ENCODE peak calls at places on chromosomes 3 and 15, in seven cellular contexts. One of them, this sample, is unnamed.

GRCh38 chr3:138915503-138916498 is 31.1 kb downstream of the FOXL2 start:
- DNase-seq in Panc1: peak
- DNase-seq in astrocyte of the spinal cord: peak
- DNase-seq in AG09319: peak
- DNase-seq in brain microvascular endothelial cell: peak
- DNase-seq in GM12865: peak
- DNase-seq in GM06990: peak
- DNase-seq in this sample: peak

GRCh38 chr3:155302476-155302875 is 9.0 kb upstream of the STRIT1 start:
- DNase-seq in Panc1: no peak
- DNase-seq in astrocyte of the spinal cord: peak
- DNase-seq in AG09319: no peak
- DNase-seq in brain microvascular endothelial cell: peak
- DNase-seq in GM12865: no peak
- DNase-seq in GM06990: no peak
- DNase-seq in this sample: no peak

GRCh38 chr3:11929531-11929930 is 74.7 kb upstream of the SYN2 start:
- DNase-seq in Panc1: no peak
- DNase-seq in astrocyte of the spinal cord: no peak
- DNase-seq in AG09319: no peak
- DNase-seq in brain microvascular endothelial cell: no peak
- DNase-seq in GM12865: no peak
- DNase-seq in GM06990: no peak
- DNase-seq in this sample: no peak

GRCh38 chr3:132321321-132321720 is 4.1 kb downstream of the ACP3 start:
- DNase-seq in Panc1: no peak
- DNase-seq in astrocyte of the spinal cord: peak
- DNase-seq in AG09319: no peak
- DNase-seq in brain microvascular endothelial cell: no peak
- DNase-seq in GM12865: no peak
- DNase-seq in GM06990: no peak
- DNase-seq in this sample: no peak

GRCh38 chr3:161349529-161350278 is 21.6 kb downstream of the SPTSSB start:
- DNase-seq in Panc1: no peak
- DNase-seq in astrocyte of the spinal cord: peak
- DNase-seq in AG09319: peak
- DNase-seq in brain microvascular endothelial cell: peak
- DNase-seq in GM12865: peak
- DNase-seq in GM06990: no peak
- DNase-seq in this sample: no peak

GRCh38 chr3:15360786-15361493 is 28.6 kb upstream of the SH3BP5 start:
- DNase-seq in Panc1: no peak
- DNase-seq in astrocyte of the spinal cord: peak
- DNase-seq in AG09319: no peak
- DNase-seq in brain microvascular endothelial cell: peak
- DNase-seq in GM12865: peak
- DNase-seq in GM06990: peak
- DNase-seq in this sample: no peak

GRCh38 chr15:72168131-72168825 is 29.3 kb downstream of the GRAMD2A start:
- DNase-seq in Panc1: no peak
- DNase-seq in astrocyte of the spinal cord: peak
- DNase-seq in AG09319: no peak
- DNase-seq in brain microvascular endothelial cell: peak
- DNase-seq in GM12865: no peak
- DNase-seq in GM06990: no peak
- DNase-seq in this sample: no peak

GRCh38 chr3:86702381-86702958 is 288.5 kb downstream of the VGLL3 start:
- DNase-seq in Panc1: no peak
- DNase-seq in astrocyte of the spinal cord: peak
- DNase-seq in AG09319: no peak
- DNase-seq in brain microvascular endothelial cell: no peak
- DNase-seq in GM12865: peak
- DNase-seq in GM06990: no peak
- DNase-seq in this sample: peak

GRCh38 chr3:36729204-36730056 is 34.9 kb downstream of the DCLK3 start:
- DNase-seq in Panc1: peak
- DNase-seq in astrocyte of the spinal cord: peak
- DNase-seq in AG09319: peak
- DNase-seq in brain microvascular endothelial cell: peak
- DNase-seq in GM12865: peak
- DNase-seq in GM06990: no peak
- DNase-seq in this sample: peak

GRCh38 chr3:33047842-33048834 is 48.8 kb downstream of the GLB1 start:
- DNase-seq in Panc1: no peak
- DNase-seq in astrocyte of the spinal cord: no peak
- DNase-seq in AG09319: no peak
- DNase-seq in brain microvascular endothelial cell: no peak
- DNase-seq in GM12865: peak
- DNase-seq in GM06990: peak
- DNase-seq in this sample: no peak

GRCh38 chr3:16801698-16802097 is 83.1 kb upstream of the PLCL2 start:
- DNase-seq in Panc1: no peak
- DNase-seq in astrocyte of the spinal cord: no peak
- DNase-seq in AG09319: no peak
- DNase-seq in brain microvascular endothelial cell: no peak
- DNase-seq in GM12865: peak
- DNase-seq in GM06990: no peak
- DNase-seq in this sample: no peak

GRCh38 chr3:192835818-192836468 is 81.7 kb downstream of the MB21D2 start:
- DNase-seq in Panc1: no peak
- DNase-seq in astrocyte of the spinal cord: peak
- DNase-seq in AG09319: no peak
- DNase-seq in brain microvascular endothelial cell: peak
- DNase-seq in GM12865: peak
- DNase-seq in GM06990: no peak
- DNase-seq in this sample: no peak

GRCh38 chr15:70875001-70875782 is 17.0 kb downstream of the THAP10 start:
- DNase-seq in Panc1: no peak
- DNase-seq in astrocyte of the spinal cord: peak
- DNase-seq in AG09319: no peak
- DNase-seq in brain microvascular endothelial cell: no peak
- DNase-seq in GM12865: no peak
- DNase-seq in GM06990: no peak
- DNase-seq in this sample: no peak

GRCh38 chr15:83605595-83605994 is 48.3 kb upstream of the ADAMTSL3 start:
- DNase-seq in Panc1: no peak
- DNase-seq in astrocyte of the spinal cord: no peak
- DNase-seq in AG09319: no peak
- DNase-seq in brain microvascular endothelial cell: no peak
- DNase-seq in GM12865: no peak
- DNase-seq in GM06990: no peak
- DNase-seq in this sample: no peak

GRCh38 chr3:127412578-127413317 is 124.9 kb upstream of the PRR20G start:
- DNase-seq in Panc1: no peak
- DNase-seq in astrocyte of the spinal cord: no peak
- DNase-seq in AG09319: no peak
- DNase-seq in brain microvascular endothelial cell: no peak
- DNase-seq in GM12865: no peak
- DNase-seq in GM06990: no peak
- DNase-seq in this sample: no peak

GRCh38 chr3:23776352-23776891 is 29.3 kb upstream of the UBE2E1 start:
- DNase-seq in Panc1: no peak
- DNase-seq in astrocyte of the spinal cord: peak
- DNase-seq in AG09319: peak
- DNase-seq in brain microvascular endothelial cell: peak
- DNase-seq in GM12865: no peak
- DNase-seq in GM06990: no peak
- DNase-seq in this sample: no peak

GRCh38 chr15:32738677-32739076 is 20.9 kb downstream of the GREM1 start:
- DNase-seq in Panc1: no peak
- DNase-seq in astrocyte of the spinal cord: no peak
- DNase-seq in AG09319: no peak
- DNase-seq in brain microvascular endothelial cell: no peak
- DNase-seq in GM12865: no peak
- DNase-seq in GM06990: no peak
- DNase-seq in this sample: no peak

GRCh38 chr15:81311834-81312459 is 12.0 kb downstream of the STARD5 start:
- DNase-seq in Panc1: no peak
- DNase-seq in astrocyte of the spinal cord: peak
- DNase-seq in AG09319: no peak
- DNase-seq in brain microvascular endothelial cell: no peak
- DNase-seq in GM12865: no peak
- DNase-seq in GM06990: no peak
- DNase-seq in this sample: peak

GRCh38 chr3:140206196-140207040 is 271.4 kb downstream of the CLSTN2 start:
- DNase-seq in Panc1: no peak
- DNase-seq in astrocyte of the spinal cord: peak
- DNase-seq in AG09319: peak
- DNase-seq in brain microvascular endothelial cell: peak
- DNase-seq in GM12865: peak
- DNase-seq in GM06990: no peak
- DNase-seq in this sample: no peak

GRCh38 chr15:51051776-51052175 is 42.9 kb downstream of the TNFAIP8L3 start:
- DNase-seq in Panc1: no peak
- DNase-seq in astrocyte of the spinal cord: peak
- DNase-seq in AG09319: no peak
- DNase-seq in brain microvascular endothelial cell: no peak
- DNase-seq in GM12865: no peak
- DNase-seq in GM06990: no peak
- DNase-seq in this sample: no peak

GRCh38 chr3:152419748-152420147 is 151.0 kb downstream of the MBNL1 start:
- DNase-seq in Panc1: no peak
- DNase-seq in astrocyte of the spinal cord: no peak
- DNase-seq in AG09319: no peak
- DNase-seq in brain microvascular endothelial cell: no peak
- DNase-seq in GM12865: no peak
- DNase-seq in GM06990: no peak
- DNase-seq in this sample: no peak
- TF ChIP-seq CTCF in Panc1: no peak
- TF ChIP-seq CTCF in astrocyte of the spinal cord: no peak
- TF ChIP-seq CTCF in AG09319: no peak
- TF ChIP-seq CTCF in brain microvascular endothelial cell: no peak
- TF ChIP-seq CTCF in GM12865: no peak
- TF ChIP-seq CTCF in GM06990: no peak
- TF ChIP-seq CTCF in this sample: no peak

GRCh38 chr3:51975857-51976549 is 1.1 kb downstream of the ABHD14A start:
- DNase-seq in Panc1: no peak
- DNase-seq in astrocyte of the spinal cord: peak
- DNase-seq in AG09319: no peak
- DNase-seq in brain microvascular endothelial cell: peak
- DNase-seq in GM12865: peak
- DNase-seq in GM06990: peak
- DNase-seq in this sample: no peak

GRCh38 chr3:51978143-51978502 is 3.3 kb downstream of the ABHD14A start:
- DNase-seq in Panc1: no peak
- DNase-seq in astrocyte of the spinal cord: no peak
- DNase-seq in AG09319: no peak
- DNase-seq in brain microvascular endothelial cell: no peak
- DNase-seq in GM12865: no peak
- DNase-seq in GM06990: no peak
- DNase-seq in this sample: no peak

GRCh38 chr3:51980253-51980652 is 3.1 kb upstream of the ACY1 start:
- DNase-seq in Panc1: no peak
- DNase-seq in astrocyte of the spinal cord: no peak
- DNase-seq in AG09319: no peak
- DNase-seq in brain microvascular endothelial cell: no peak
- DNase-seq in GM12865: no peak
- DNase-seq in GM06990: no peak
- DNase-seq in this sample: no peak

GRCh38 chr3:51974963-51975856 is at the start of gene ABHD14A:
- DNase-seq in Panc1: no peak
- DNase-seq in astrocyte of the spinal cord: peak
- DNase-seq in AG09319: no peak
- DNase-seq in brain microvascular endothelial cell: no peak
- DNase-seq in GM12865: peak
- DNase-seq in GM06990: peak
- DNase-seq in this sample: peak

GRCh38 chr3:51977449-51978142 is 2.7 kb downstream of the ABHD14A start:
- DNase-seq in Panc1: no peak
- DNase-seq in astrocyte of the spinal cord: no peak
- DNase-seq in AG09319: no peak
- DNase-seq in brain microvascular endothelial cell: no peak
- DNase-seq in GM12865: no peak
- DNase-seq in GM06990: no peak
- DNase-seq in this sample: no peak
- TF ChIP-seq CTCF in Panc1: no peak
- TF ChIP-seq CTCF in astrocyte of the spinal cord: no peak
- TF ChIP-seq CTCF in AG09319: no peak
- TF ChIP-seq CTCF in brain microvascular endothelial cell: no peak
- TF ChIP-seq CTCF in GM12865: no peak
- TF ChIP-seq CTCF in GM06990: no peak
- TF ChIP-seq CTCF in this sample: no peak

DNA sequence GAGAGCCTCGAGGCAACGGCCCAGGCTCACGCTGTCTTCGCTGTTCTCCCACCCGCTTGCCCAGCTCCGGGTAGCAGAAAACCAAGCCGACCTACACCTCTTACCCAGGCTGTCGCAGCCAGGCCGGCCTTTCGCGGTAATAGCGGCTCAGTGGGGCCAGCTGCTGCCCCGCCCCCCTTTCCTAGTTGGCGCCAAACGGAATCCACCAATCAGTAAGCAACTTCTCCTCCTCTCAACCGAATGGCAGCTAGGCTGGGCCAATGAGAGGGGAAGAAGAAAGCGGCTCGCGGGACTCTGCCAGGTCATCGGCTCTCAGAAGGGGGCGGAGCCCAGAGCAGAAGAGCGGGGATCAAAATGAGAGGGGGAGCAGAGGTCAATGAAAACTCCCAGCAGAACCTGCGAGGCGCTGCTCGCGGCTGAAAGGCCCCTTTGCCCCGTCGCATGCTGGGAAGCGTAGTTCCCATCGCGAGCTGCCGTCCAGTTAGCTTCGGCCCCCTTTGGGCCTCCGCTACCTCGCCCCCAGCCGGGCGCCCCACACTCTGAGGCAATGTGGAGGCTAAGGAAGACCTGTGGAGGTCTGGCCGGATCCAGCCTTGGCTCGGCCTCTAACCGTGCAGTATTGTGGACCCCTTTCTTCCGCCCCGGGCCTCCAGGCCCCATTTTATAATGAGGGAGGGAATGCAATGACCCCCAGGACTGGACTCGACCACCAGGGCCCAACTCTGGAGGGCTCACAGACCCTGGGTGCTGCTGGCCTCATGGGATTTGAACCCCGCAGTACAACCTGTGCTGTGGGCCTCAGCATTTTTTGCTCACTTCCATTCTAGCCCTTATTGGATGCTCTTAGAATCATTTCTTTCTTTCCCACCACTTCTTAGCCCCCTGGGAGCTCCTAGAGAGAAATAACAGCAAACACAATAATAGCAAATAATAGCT is at the start of gene CDC25A:
- DNase-seq in Panc1: peak
- DNase-seq in astrocyte of the spinal cord: peak
- DNase-seq in AG09319: peak
- DNase-seq in brain microvascular endothelial cell: peak
- DNase-seq in GM12865: peak
- DNase-seq in GM06990: peak
- DNase-seq in this sample: peak
- TF ChIP-seq CTCF in Panc1: no peak
- TF ChIP-seq CTCF in astrocyte of the spinal cord: no peak
- TF ChIP-seq CTCF in AG09319: no peak
- TF ChIP-seq CTCF in brain microvascular endothelial cell: no peak
- TF ChIP-seq CTCF in GM12865: no peak
- TF ChIP-seq CTCF in GM06990: no peak
- TF ChIP-seq CTCF in this sample: no peak

DNA sequence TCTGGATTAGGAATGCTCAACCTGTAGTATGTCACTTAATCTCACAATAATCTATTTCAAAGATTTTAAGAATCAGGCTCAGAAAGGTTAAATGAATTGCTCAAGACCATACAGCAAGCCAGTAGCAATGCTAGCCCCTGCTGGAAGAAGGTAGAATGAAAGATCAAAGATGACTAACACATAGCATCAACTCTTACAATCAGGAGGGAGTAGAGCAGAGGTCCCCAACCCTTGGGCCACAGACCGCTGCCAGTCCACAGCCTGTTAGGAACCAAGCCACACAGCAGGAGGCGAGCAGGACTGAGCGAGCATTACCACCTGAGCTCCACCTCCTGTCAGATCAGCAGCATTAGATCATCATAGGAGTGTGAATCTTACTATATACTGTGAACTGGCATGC is 15.5 kb upstream of the GATM start:
- DNase-seq in Panc1: no peak
- DNase-seq in astrocyte of the spinal cord: no peak
- DNase-seq in AG09319: no peak
- DNase-seq in brain microvascular endothelial cell: no peak
- DNase-seq in GM12865: peak
- DNase-seq in GM06990: no peak
- DNase-seq in this sample: no peak
- TF ChIP-seq CTCF in Panc1: peak
- TF ChIP-seq CTCF in astrocyte of the spinal cord: peak
- TF ChIP-seq CTCF in AG09319: no peak
- TF ChIP-seq CTCF in brain microvascular endothelial cell: peak
- TF ChIP-seq CTCF in GM12865: peak
- TF ChIP-seq CTCF in GM06990: peak
- TF ChIP-seq CTCF in this sample: peak

This sample was measured in GM10248.